ENCODE peak calls at places on chromosomes 13 and 19, in four cellular contexts. M is GM12878, K is K562, O is H1. D is an unnamed sample.

GRCh38 chr13:35718084-35718483 is 241.6 kb upstream of the MAB21L1 start:
- DNase-seq in M (no peak), K (no peak), O (no peak), D (no peak)

GRCh38 chr13:23723463-23723862 is 153.3 kb downstream of the TNFRSF19 start:
- DNase-seq in M (no peak), K (no peak), O (no peak), D (no peak)

GRCh38 chr13:111327701-111328100 is 7.3 kb downstream of the TEX29 start:
- DNase-seq in M (no peak), K (no peak), O (no peak), D (no peak)

GRCh38 chr13:79582896-79583295 is 101.9 kb downstream of the NDFIP2 start:
- DNase-seq in M (no peak), K (no peak), O (no peak), D (no peak)

GRCh38 chr19:33397536-33398360 is 24.2 kb downstream of the CEBPG start:
- DNase-seq in M (no peak), K (peak), O (no peak), D (peak)

GRCh38 chr19:42249149-42249750 is 5.7 kb downstream of the ERF start:
- DNase-seq in M (no peak), K (no peak), O (no peak), D (no peak)

GRCh38 chr13:94712812-94713555 is 639 bp upstream of the SOX21 start:
- DNase-seq in M (no peak), K (no peak), O (peak), D (no peak)

GRCh38 chr13:80000679-80001509 is 340.0 kb downstream of the SPRY2 start:
- DNase-seq in M (no peak), K (no peak), O (no peak), D (no peak)

GRCh38 chr19:38025908-38026307 is 118.9 kb downstream of the SIPA1L3 start:
- DNase-seq in M (no peak), K (no peak), O (no peak), D (no peak)

GRCh38 chr19:53519431-53519830 is 18.5 kb upstream of the ZNF331 start:
- DNase-seq in M (no peak), K (no peak), O (no peak), D (no peak)

GRCh38 chr13:97344250-97345175 is 89.5 kb upstream of the RAP2A start:
- DNase-seq in M (no peak), K (peak), O (no peak), D (peak)

DNA sequence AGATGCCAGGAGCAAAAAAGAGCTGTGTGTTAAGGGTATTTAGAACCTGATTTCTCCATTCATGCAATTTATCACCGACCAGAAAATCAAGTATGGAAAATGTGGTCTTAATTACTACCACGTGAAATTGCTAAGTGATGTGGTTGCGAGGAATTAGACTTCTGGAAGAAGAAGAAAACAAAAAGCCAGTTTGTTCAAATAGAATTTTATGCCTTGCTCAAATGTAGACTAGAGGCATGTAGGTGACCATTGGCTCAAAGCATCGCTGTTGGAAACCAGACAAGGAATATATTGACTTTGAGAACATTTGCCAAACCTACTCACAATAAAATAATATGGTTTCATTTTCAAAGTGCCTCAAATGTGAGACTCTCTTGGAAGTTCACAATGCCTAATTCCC is 57.3 kb upstream of the LRCH1 start:
- DNase-seq in M (no peak), K (no peak), O (no peak), D (no peak)
- TF ChIP-seq CHD2 in M (no peak), K (no peak), O (no peak), D (no peak)

DNA sequence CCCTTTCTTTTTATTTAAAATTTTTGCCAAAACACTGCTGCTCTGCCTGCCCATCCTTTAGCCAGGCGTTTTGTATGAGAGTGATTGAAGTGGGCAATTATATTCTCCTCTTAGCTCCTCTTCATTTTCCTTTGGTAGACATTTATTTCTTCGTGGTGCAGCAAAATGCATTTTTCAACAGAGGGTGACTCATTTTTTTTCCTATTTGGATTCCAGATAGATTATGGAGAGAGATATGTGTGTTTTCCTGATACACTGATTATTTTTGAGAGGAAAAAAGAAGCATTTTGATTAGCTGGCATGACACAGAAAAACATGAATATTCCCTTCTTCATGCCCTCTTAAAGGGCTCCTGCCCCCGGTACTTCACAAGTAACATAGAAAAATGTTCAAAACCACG is 371.1 kb upstream of the NBEA start:
- DNase-seq in M (no peak), K (no peak), O (no peak), D (no peak)
- TF ChIP-seq ZNF274 in M (no peak), K (no peak), O (no peak), D (no peak)

DNA sequence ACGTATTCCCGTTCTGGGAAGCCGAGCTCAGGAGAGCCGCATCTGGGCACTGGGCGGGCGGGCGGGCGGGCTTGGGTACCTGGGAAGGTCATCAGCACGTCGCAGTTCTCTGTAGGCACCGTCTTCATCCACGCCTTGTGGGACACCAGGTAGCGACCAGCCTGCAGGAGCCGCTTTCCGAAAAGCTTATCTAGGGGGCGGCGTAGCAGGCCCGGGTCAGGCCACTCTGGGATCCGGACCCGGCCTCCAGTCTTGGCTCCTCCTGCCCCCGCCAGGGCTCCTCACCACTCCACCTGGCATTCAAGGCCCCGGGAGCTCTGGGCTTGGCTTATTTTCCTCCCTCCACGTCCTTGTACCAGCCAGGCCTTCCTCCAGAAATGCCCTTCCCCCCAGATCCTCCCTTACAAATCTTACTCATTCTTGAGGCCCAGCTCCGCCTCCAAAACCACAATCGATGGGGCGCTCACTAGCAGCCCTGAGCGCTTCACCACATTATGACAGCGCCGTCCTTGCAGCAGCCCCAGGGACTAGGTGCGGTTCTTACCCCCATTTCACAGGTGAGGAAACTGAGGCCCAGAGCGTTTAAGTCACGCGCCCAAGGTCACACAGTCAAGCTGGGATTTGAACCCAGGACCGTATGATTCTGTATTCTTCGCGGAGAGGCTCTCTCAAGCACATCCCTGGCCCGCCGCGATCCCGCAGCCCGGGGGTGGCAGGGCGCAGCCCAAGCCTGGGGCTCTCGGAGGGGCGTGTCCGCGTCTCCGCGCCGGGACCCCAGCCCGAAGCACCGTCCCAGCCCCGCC is 843 bp downstream of the ANO8 start:
- DNase-seq in M (peak), K (peak), O (peak), D (no peak)
- TF ChIP-seq CHD2 in M (no peak), K (peak), O (no peak), D (no peak)

DNA sequence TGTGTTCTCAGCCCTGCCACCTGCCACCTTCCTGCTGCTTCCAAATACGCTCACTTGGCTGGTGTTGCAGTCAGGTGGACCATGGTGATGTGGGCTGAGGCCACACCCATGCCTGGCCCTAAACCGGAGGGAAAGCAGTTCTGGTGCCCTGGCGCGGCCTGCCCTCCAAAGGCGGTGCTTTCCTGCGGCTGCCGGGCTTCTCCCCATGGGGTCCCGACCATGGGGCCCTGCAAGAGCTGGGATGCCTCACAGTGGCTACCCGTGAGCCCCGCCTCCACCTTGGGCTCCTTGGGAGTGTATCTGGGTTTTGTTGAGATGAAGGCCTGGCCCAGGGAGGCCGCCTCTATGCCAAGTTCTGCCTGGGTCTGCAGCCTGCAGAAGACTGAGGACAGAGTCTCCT is 73.7 kb downstream of the ERICH6B start:
- DNase-seq in M (no peak), K (no peak), O (no peak), D (no peak)
- TF ChIP-seq ZNF274 in M (no peak), K (no peak), O (no peak), D (no peak)

GRCh38 chr19:8373867-8374813 is 10.2 kb downstream of the ANGPTL4 start:
- DNase-seq in M (no peak), K (peak), O (no peak), D (peak)
- TF ChIP-seq CHD2 in M (no peak), K (no peak), O (no peak), D (no peak)

GRCh38 chr13:41648314-41648935 is 191.1 kb downstream of the RGCC start:
- DNase-seq in M (no peak), K (no peak), O (no peak), D (peak)
- TF ChIP-seq ZNF274 in M (no peak), K (no peak), O (no peak), D (no peak)

GRCh38 chr19:15154002-15154612 is 46.7 kb downstream of the NOTCH3 start:
- DNase-seq in M (no peak), K (peak), O (peak), D (peak)
- TF ChIP-seq CHD2 in M (no peak), K (no peak), O (no peak), D (no peak)

GRCh38 chr13:33536639-33537425 is 251.3 kb upstream of the STARD13 start:
- DNase-seq in M (no peak), K (no peak), O (no peak), D (no peak)
- TF ChIP-seq ZNF274 in M (no peak), K (no peak), O (no peak), D (no peak)

DNA sequence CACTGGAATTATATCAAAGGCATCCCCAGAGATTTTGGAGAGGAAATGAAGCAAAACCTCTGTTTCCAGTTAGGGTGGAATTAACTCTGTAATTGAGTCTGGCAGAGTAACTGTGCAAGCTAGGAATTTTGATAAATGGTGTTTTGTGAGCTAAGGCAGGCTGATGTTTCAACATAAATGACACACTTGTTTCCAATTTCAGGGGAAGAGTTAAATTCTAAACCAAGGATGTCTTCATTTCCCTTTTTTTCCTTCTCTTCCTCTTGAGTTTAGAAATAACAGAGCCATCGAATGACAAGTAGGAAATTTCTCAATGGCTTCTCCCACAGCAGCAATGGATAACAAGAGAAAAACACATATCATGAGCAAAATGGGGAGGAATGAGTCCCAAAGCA is 131.2 kb downstream of the IRS2 start:
- DNase-seq in M (no peak), K (no peak), O (no peak), D (no peak)
- TF ChIP-seq CHD2 in M (no peak), K (no peak), O (no peak), D (no peak)

DNA sequence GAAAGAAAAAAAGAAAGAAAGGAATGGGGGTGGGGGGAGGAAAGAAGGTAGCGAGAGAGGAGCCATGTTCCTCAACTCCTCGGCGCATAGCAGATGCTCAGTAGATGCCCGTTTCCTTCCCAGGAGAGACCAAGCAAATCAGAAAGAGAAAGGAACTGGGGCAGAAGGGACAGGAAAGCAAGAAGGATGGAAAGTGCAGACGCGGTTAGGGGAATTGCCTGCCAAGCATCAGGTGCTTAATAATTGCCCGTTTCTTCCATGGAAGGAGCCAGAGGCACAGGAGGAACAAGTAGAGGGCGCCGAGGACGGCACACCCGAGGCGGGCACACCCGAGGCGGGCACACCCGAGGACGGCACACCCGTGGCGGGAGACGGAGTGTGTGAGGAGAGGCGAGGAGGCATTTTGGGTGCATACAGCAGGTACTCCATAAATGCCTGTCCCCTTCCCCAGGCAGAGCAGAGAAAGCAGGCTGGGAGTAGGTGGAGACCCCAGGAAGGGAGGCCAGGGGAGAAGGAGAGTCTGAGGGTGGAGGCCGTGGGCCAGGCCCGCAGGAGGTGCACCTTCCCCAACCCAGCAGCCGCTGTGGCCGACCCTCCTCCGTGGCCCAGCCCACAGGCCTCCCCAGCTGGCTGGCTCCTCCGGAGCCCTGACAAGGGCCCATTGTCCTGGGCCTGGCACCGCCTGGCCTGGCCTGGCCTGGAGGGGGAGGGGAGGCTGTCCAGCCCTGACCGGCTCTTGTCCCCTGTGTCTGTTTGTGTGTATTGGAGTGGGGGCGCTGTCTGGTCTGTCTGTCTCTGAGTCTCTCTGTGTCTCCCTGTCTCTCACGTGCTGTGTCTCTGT is 14.6 kb downstream of the JOSD2 start:
- DNase-seq in M (no peak), K (no peak), O (no peak), D (peak)
- TF ChIP-seq ZNF274 in M (no peak), K (no peak), O (no peak), D (no peak)

D was measured in HepG2.